ENCODE peak calls at places on chromosomes 16 and 17, in nine cellular contexts. G, S, A, I, R, F, T, O and N are unnamed samples. For H3K27me3, the result is how much of the 10 kb centered on the place peaks cover.

GRCh38 chr17:35743911-35744328 is 9.1 kb downstream of the GAS2L2 start:
- DNase-seq in G (no peak), S (no peak), A (no peak), I (peak), R (peak), F (no peak), T (no peak), O (peak), N (no peak)

GRCh38 chr17:38982858-38983746 is 15.9 kb upstream of the FBXO47 start:
- DNase-seq in G (peak), S (no peak), A (peak), I (peak), R (peak), F (peak), T (no peak), O (peak), N (no peak)

GRCh38 chr16:12661656-12662172 is 142.0 kb downstream of the CPPED1 start:
- DNase-seq in G (no peak), S (no peak), A (no peak), I (peak), R (peak), F (no peak), T (no peak), O (peak), N (no peak)

GRCh38 chr17:41082565-41083136 is 1.3 kb upstream of the KRTAP4-7 start:
- DNase-seq in G (no peak), S (no peak), A (no peak), I (no peak), R (no peak), F (no peak), T (no peak), O (no peak), N (no peak)

GRCh38 chr16:69367980-69368379 is 16.4 kb upstream of the TMED6 start:
- DNase-seq in G (no peak), S (no peak), A (no peak), I (peak), R (peak), F (no peak), T (no peak), O (no peak), N (no peak)

GRCh38 chr16:10150906-10151305 is 31.3 kb downstream of the GRIN2A start:
- DNase-seq in G (no peak), S (no peak), A (no peak), I (no peak), R (no peak), F (no peak), T (no peak), O (no peak), N (no peak)

GRCh38 chr17:46874906-46875305 is 23.5 kb downstream of the WNT9B start:
- DNase-seq in G (no peak), S (no peak), A (no peak), I (no peak), R (no peak), F (no peak), T (no peak), O (no peak), N (no peak)

GRCh38 chr17:35254107-35254802 is 11.4 kb downstream of the SLFN5 start:
- DNase-seq in G (no peak), S (peak), A (no peak), I (peak), R (peak), F (peak), T (peak), O (peak), N (no peak)

GRCh38 chr17:82648165-82648668 is at the start of gene WDR45B:
- DNase-seq in G (peak), S (peak), A (peak), I (peak), R (peak), F (peak), T (peak), O (peak), N (peak)

GRCh38 chr16:1288813-1289479 is 20.5 kb upstream of the UBE2I start:
- DNase-seq in G (no peak), S (no peak), A (no peak), I (peak), R (no peak), F (no peak), T (no peak), O (no peak), N (no peak)

GRCh38 chr16:24132797-24133155 is 123.4 kb upstream of the CACNG3 start:
- DNase-seq in G (no peak), S (no peak), A (no peak), I (no peak), R (no peak), F (no peak), T (no peak), O (no peak), N (no peak)

GRCh38 chr16:78925071-78925714 is 675.3 kb downstream of the MAF start:
- DNase-seq in G (no peak), S (peak), A (no peak), I (no peak), R (no peak), F (no peak), T (no peak), O (no peak), N (peak)

GRCh38 chr17:64683791-64684190 is 21.7 kb upstream of the SMURF2 start:
- DNase-seq in G (no peak), S (no peak), A (no peak), I (no peak), R (no peak), F (no peak), T (no peak), O (no peak), N (no peak)

GRCh38 chr17:77829871-77830799 is 128.4 kb upstream of the TNRC6C start:
- DNase-seq in G (no peak), S (peak), A (no peak), I (peak), R (peak), F (peak), T (no peak), O (peak), N (no peak)

GRCh38 chr16:74035816-74036215 is 260.8 kb upstream of the PSMD7 start:
- DNase-seq in G (no peak), S (no peak), A (peak), I (peak), R (peak), F (no peak), T (no peak), O (no peak), N (no peak)

GRCh38 chr16:11232302-11232851 is 23.6 kb downstream of the SOCS1 start:
- DNase-seq in G (no peak), S (no peak), A (no peak), I (no peak), R (no peak), F (no peak), T (no peak), O (no peak), N (no peak)

GRCh38 chr16:11233727-11234376 is 22.2 kb downstream of the SOCS1 start:
- DNase-seq in G (no peak), S (no peak), A (no peak), I (no peak), R (no peak), F (no peak), T (no peak), O (no peak), N (no peak)

GRCh38 chr16:11234884-11235702 is 20.9 kb downstream of the SOCS1 start:
- DNase-seq in G (no peak), S (no peak), A (no peak), I (no peak), R (no peak), F (no peak), T (no peak), O (no peak), N (no peak)

GRCh38 chr16:11231367-11231970 is 24.5 kb downstream of the SOCS1 start:
- DNase-seq in G (no peak), S (no peak), A (no peak), I (no peak), R (no peak), F (no peak), T (no peak), O (no peak), N (no peak)

GRCh38 chr16:11232852-11233726 is 22.9 kb downstream of the SOCS1 start:
- DNase-seq in G (peak), S (peak), A (no peak), I (no peak), R (no peak), F (peak), T (no peak), O (peak), N (peak)
- TF ChIP-seq CTCF in G (no peak), S (no peak), A (no peak), I (no peak), R (no peak), F (no peak), T (no peak), O (no peak), N (peak)

DNA sequence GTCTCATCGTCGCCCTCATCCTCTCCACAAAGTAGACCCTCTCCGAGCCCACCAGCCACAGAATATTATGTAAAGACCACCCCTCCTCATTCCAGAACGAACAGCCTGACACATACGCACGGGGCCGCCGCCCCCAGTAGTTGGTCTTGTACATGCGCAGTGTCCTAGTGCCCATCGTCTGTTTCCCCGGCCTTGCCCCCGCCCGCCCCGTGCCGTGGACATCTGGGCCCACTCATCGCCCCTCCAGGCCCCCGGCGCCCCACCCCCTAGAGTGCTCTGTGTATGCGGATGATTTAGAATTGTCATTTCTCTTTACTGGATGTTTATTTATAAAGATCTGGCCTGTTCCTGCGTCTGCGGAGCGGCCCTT is 475 bp upstream of the AMDHD2 start:
- DNase-seq in G (no peak), S (no peak), A (no peak), I (no peak), R (no peak), F (no peak), T (peak), O (no peak), N (no peak)
- H3K4me3 ChIP-seq in G (no peak), S (peak), A (peak), I (no peak), R (peak), F (peak), T (peak), O (peak), N (peak)

GRCh38 chr17:43389022-43389947 is 9.5 kb upstream of the ARL4D start:
- DNase-seq in G (peak), S (peak), A (peak), I (peak), R (peak), F (peak), T (peak), O (peak), N (peak)

GRCh38 chr17:43392397-43392796 is 6.4 kb upstream of the ARL4D start:
- DNase-seq in G (no peak), S (no peak), A (no peak), I (no peak), R (no peak), F (no peak), T (no peak), O (no peak), N (no peak)

GRCh38 chr17:43396491-43397060 is 2.2 kb upstream of the ARL4D start:
- DNase-seq in G (no peak), S (no peak), A (no peak), I (no peak), R (no peak), F (no peak), T (no peak), O (no peak), N (no peak)

GRCh38 chr17:43398724-43399595 is at the start of gene ARL4D:
- DNase-seq in G (peak), S (peak), A (peak), I (peak), R (peak), F (peak), T (peak), O (peak), N (peak)

DNA sequence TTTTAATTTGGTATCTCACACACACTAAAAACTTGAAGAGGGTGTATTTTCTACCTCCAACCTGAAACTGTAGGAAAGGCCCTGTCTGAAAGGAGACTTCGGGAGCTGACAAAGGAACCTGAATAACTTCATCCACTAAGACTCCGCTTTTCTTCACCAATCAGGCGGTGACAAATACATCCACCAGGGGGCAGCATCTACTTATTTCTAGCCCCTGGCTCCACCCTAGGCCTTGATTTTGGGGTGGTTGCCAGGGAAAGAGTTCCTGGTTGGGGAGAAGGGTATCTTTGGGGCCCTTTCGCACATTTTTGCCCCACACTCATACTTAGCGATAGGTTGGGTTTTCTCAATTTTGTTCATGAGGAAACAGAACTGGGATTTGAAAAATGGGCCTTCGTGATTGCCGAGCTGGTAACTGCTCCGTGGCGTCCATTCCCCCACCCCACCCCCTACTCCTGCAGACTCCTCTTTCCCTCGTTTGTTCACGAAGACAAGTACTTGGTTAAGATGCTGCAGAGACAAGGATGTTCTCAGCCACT is 4.8 kb upstream of the ARL4D start:
- DNase-seq in G (peak), S (peak), A (peak), I (peak), R (peak), F (peak), T (peak), O (peak), N (no peak)
- H3K27me3 ChIP-seq in G (under half), S (under half), A (under half), I (under half), R (under half), F (under half), T (under half), O (under half), N (under half)

GRCh38 chr17:29235904-29236303 is 10.8 kb upstream of the CRYBA1 start:
- DNase-seq in G (no peak), S (no peak), A (no peak), I (no peak), R (no peak), F (no peak), T (no peak), O (no peak), N (no peak)

GRCh38 chr17:29238133-29238850 is 8.4 kb upstream of the CRYBA1 start:
- DNase-seq in G (no peak), S (no peak), A (no peak), I (no peak), R (peak), F (no peak), T (no peak), O (no peak), N (no peak)

GRCh38 chr17:29241015-29241963 is 5.4 kb upstream of the CRYBA1 start:
- DNase-seq in G (no peak), S (peak), A (peak), I (peak), R (peak), F (peak), T (no peak), O (no peak), N (no peak)

GRCh38 chr17:29240477-29240876 is 6.2 kb upstream of the CRYBA1 start:
- DNase-seq in G (no peak), S (no peak), A (no peak), I (no peak), R (no peak), F (no peak), T (no peak), O (no peak), N (no peak)

DNA sequence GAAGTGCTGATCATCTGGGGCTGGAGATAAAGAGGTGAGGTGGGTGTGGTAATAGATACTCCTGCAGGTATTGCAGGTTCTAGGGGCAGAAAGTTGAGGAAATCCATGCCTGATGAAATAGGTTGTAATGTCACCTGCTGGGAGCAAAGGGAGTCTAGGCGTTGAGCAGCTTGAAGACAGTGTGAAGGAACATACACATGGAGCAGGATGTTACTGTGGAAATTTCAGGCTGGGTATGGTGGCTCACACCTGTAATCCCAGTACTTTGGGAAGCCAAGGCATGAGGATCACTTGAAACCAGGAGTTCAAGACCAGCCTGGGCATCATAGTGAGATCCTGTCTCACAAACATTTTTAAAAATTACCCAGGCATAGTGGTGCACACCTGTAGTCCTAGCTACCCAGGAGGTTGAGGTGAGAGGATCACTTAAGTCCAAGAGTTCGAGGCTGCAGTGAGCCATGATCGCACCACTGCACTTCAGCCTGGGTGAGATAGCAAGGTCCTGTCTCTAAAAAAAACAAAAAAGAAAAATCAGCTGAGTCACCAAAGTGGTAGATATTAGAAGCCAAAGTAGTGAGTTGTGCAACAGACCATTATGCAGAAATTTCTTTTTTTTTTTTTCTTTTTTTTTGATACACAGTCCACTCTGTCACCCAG is 9.1 kb upstream of the CRYBA1 start:
- DNase-seq in G (no peak), S (no peak), A (no peak), I (no peak), R (peak), F (no peak), T (no peak), O (no peak), N (no peak)
- TF ChIP-seq CTCF in G (no peak), S (no peak), A (no peak), I (no peak), R (no peak), F (no peak), T (no peak), O (no peak), N (no peak)

DNA sequence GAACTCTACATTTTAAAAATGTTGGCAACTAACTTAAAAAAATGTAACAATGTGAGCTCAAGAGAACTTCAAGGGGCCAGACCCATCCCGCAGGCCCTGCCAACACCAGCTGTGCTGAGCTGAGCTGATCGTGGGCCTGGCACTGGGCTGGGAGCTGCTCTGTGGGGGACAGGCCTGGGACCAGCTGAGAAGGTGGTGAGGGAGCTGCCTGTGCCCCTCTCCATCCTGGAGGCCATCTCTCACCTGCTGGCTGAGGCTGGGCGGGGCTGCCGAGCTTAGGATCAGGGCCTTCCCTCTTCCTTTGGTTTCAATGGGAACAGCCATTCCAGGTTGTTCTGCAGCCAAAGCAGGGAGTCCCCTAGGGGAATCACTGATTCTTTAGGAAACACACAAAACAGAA is 58.2 kb downstream of the IL21R start:
- DNase-seq in G (no peak), S (no peak), A (no peak), I (no peak), R (no peak), F (no peak), T (no peak), O (no peak), N (no peak)
- H3K4me3 ChIP-seq in G (no peak), S (no peak), A (no peak), I (no peak), R (no peak), F (no peak), T (no peak), O (no peak), N (no peak)

GRCh38 chr16:54287018-54287757 is 601 bp upstream of the IRX3 start:
- DNase-seq in G (no peak), S (no peak), A (no peak), I (no peak), R (no peak), F (no peak), T (no peak), O (no peak), N (no peak)
- H3K27me3 ChIP-seq in G (under half), S (under half), A (half or more), I (half or more), R (under half), F (under half), T (under half), O (half or more), N (under half)

GRCh38 chr17:49452173-49452572 is 37.5 kb upstream of the PHB1 start:
- DNase-seq in G (no peak), S (no peak), A (no peak), I (no peak), R (no peak), F (no peak), T (no peak), O (no peak), N (no peak)
- TF ChIP-seq CTCF in G (no peak), S (no peak), A (no peak), I (no peak), R (no peak), F (no peak), T (no peak), O (no peak), N (no peak)

DNA sequence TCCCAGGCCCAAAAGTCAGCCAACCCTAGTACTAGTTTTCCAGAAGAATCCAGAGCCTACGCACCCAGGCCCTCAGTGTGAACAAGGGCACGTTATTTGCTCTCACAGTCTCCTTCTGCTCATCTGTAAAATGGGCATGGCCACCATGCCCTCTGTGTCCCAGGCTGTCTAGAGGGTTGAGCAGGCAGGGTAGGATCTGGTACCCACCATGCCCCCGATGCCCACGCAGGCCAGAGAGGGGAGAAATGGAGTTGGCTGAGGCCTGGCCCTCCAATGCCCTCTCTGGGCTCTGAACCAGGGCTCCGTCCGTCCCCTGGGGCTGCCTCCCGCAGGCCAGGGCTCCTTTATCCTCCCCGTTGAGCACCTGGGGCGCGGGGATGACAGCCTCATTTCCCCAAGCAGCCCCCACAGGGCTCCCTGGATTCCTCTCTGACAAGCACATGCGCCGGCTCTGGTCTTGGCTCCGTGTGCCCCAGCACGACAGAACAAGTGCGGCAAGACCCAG is 9.1 kb upstream of the BAHCC1 start:
- DNase-seq in G (no peak), S (no peak), A (no peak), I (no peak), R (no peak), F (no peak), T (no peak), O (no peak), N (no peak)
- H3K4me3 ChIP-seq in G (no peak), S (peak), A (peak), I (peak), R (peak), F (peak), T (peak), O (peak), N (no peak)